ENCODE peak calls at places on chromosomes 3 and 15, in four cellular contexts. T, W, E and A are unnamed samples. For H3K9me3, the result is how much of the 10 kb centered on the place peaks cover.

GRCh38 chr3:127747751-127748521 is 74.4 kb downstream of the MGLL start:
- DNase-seq in T (peak), W (peak), E (no peak), A (peak)

GRCh38 chr3:140176526-140176925 is 241.5 kb downstream of the CLSTN2 start:
- DNase-seq in T (no peak), W (no peak), E (no peak), A (no peak)

GRCh38 chr3:71423151-71423906 is 160.2 kb downstream of the FOXP1 start:
- DNase-seq in T (no peak), W (peak), E (peak), A (no peak)

GRCh38 chr3:403826-404225 is 207.3 kb downstream of the CHL1 start:
- DNase-seq in T (no peak), W (no peak), E (no peak), A (no peak)

GRCh38 chr3:58526124-58526957 is 10.6 kb downstream of the ACOX2 start:
- DNase-seq in T (no peak), W (peak), E (no peak), A (no peak)

GRCh38 chr15:97566957-97567356 is 393.5 kb upstream of the ARRDC4 start:
- DNase-seq in T (no peak), W (no peak), E (no peak), A (no peak)

GRCh38 chr3:115912372-115912771 is 289.1 kb downstream of the GAP43 start:
- DNase-seq in T (peak), W (no peak), E (no peak), A (peak)

GRCh38 chr3:189683576-189684255 is 52.5 kb downstream of the TP63 start:
- DNase-seq in T (no peak), W (no peak), E (no peak), A (no peak)

GRCh38 chr15:89512631-89513030 is 16.2 kb upstream of the RHCG start:
- DNase-seq in T (no peak), W (no peak), E (no peak), A (no peak)

GRCh38 chr3:185423178-185423577 is 60.2 kb downstream of the MAP3K13 start:
- DNase-seq in T (peak), W (peak), E (peak), A (no peak)

GRCh38 chr15:40420071-40420713 is 14.6 kb downstream of the IVD start:
- DNase-seq in T (no peak), W (no peak), E (no peak), A (no peak)

GRCh38 chr3:33557279-33557678 is 117.1 kb upstream of the UBP1 start:
- DNase-seq in T (no peak), W (no peak), E (no peak), A (no peak)

GRCh38 chr15:67186688-67187087 is 67.8 kb downstream of the AAGAB start:
- DNase-seq in T (peak), W (no peak), E (no peak), A (no peak)

GRCh38 chr15:28967071-28967470 is 81.3 kb downstream of the APBA2 start:
- DNase-seq in T (no peak), W (no peak), E (no peak), A (no peak)

GRCh38 chr3:40864146-40864782 is 335.0 kb upstream of the CTNNB1 start:
- DNase-seq in T (no peak), W (no peak), E (no peak), A (no peak)

GRCh38 chr3:100525753-100526612 is 33.6 kb downstream of the TMEM45A start:
- DNase-seq in T (peak), W (no peak), E (no peak), A (peak)

GRCh38 chr15:66014639-66015182 is 145.4 kb downstream of the RAB11A start:
- DNase-seq in T (no peak), W (no peak), E (peak), A (no peak)

GRCh38 chr3:27905625-27906024 is 183.5 kb upstream of the EOMES start:
- DNase-seq in T (no peak), W (no peak), E (no peak), A (no peak)

GRCh38 chr3:127097516-127097915 is 95.4 kb upstream of the PRR23E start:
- DNase-seq in T (no peak), W (no peak), E (no peak), A (no peak)

GRCh38 chr3:31960793-31961431 is 20.1 kb downstream of the OSBPL10 start:
- DNase-seq in T (no peak), W (peak), E (peak), A (no peak)

GRCh38 chr3:154972951-154973350 is 107.2 kb upstream of the MME start:
- DNase-seq in T (no peak), W (no peak), E (no peak), A (peak)
- H3K27ac ChIP-seq in T (no peak), W (no peak), E (no peak), A (peak)

GRCh38 chr3:80688814-80689213 is 921.0 kb upstream of the ROBO1 start:
- DNase-seq in T (no peak), W (no peak), E (no peak), A (no peak)
- TF ChIP-seq CTCF in T (peak), W (peak), E (no peak), A (peak)

DNA sequence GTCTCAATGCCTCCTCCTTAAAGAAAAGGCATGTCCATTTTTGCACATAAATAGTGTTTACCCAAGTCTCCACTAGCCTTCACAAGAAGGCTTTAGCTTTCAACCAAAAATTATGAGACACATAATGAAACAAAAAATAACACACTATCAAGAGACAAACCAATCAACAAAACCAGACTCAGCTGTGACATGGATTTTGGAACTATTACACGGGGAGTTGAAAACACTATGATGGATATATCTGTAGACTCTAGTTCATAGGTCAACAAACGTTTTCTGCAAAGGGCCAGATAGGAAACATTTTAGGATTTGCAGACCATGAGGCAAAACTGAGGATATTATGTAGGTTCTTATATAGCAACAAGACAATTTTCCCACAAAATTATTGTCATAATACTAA is 24.9 kb downstream of the MYL3 start:
- DNase-seq in T (no peak), W (no peak), E (no peak), A (no peak)
- H3K9me3 ChIP-seq in T (under half), W (under half), E (under half), A (under half)

GRCh38 chr15:57419335-57419734 is 43.0 kb downstream of the CGNL1 start:
- DNase-seq in T (no peak), W (no peak), E (no peak), A (no peak)

GRCh38 chr15:57421110-57421509 is 44.8 kb downstream of the CGNL1 start:
- DNase-seq in T (no peak), W (no peak), E (no peak), A (no peak)

GRCh38 chr15:57423599-57424140 is 47.4 kb downstream of the CGNL1 start:
- DNase-seq in T (no peak), W (no peak), E (no peak), A (no peak)

GRCh38 chr15:57422113-57422754 is 45.9 kb downstream of the CGNL1 start:
- DNase-seq in T (peak), W (no peak), E (no peak), A (no peak)

GRCh38 chr15:57421540-57421939 is 45.2 kb downstream of the CGNL1 start:
- DNase-seq in T (no peak), W (no peak), E (no peak), A (no peak)
- H3K27ac ChIP-seq in T (peak), W (peak), E (no peak), A (peak)

GRCh38 chr15:43799209-43799944 is 643 bp downstream of the SERINC4 start:
- DNase-seq in T (no peak), W (no peak), E (peak), A (no peak)
- TF ChIP-seq CTCF in T (no peak), W (no peak), E (peak), A (no peak)

GRCh38 chr15:62539236-62539635 is 374.2 kb upstream of the C2CD4B start:
- DNase-seq in T (no peak), W (no peak), E (no peak), A (no peak)

GRCh38 chr15:62532367-62532766 is 367.3 kb upstream of the C2CD4B start:
- DNase-seq in T (no peak), W (no peak), E (no peak), A (no peak)

GRCh38 chr15:62533687-62534086 is 368.6 kb upstream of the C2CD4B start:
- DNase-seq in T (no peak), W (no peak), E (no peak), A (no peak)

DNA sequence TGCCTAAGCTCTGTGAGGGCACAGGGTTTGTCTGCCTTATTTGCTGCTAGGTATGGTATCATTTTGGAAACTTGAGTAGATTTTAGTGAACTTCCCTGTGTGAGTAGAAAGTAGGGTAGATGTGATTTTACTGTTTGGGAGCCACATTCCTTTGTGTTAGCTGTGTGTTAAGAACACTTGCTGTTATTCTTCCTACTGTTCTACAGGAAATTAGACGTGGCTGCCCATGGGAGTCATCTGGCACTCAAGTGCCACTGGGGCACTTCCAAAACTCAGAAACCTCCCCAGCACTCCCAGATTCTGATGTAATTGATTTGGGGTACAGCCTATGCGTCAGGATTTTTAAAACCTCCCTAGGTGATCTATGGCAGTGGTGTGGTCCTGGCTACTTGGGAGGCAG is 369.9 kb upstream of the C2CD4B start:
- DNase-seq in T (no peak), W (no peak), E (no peak), A (no peak)
- H3K9me3 ChIP-seq in T (under half), W (under half), E (under half), A (under half)

GRCh38 chr3:133576169-133576568 is 2.7 kb downstream of the CDV3 start:
- DNase-seq in T (no peak), W (no peak), E (no peak), A (no peak)

GRCh38 chr3:133574260-133574881 is 885 bp downstream of the CDV3 start:
- DNase-seq in T (peak), W (no peak), E (peak), A (peak)

GRCh38 chr3:133575121-133575520 is 1.6 kb downstream of the CDV3 start:
- DNase-seq in T (no peak), W (no peak), E (peak), A (no peak)

GRCh38 chr3:133583396-133583795 is 9.9 kb downstream of the CDV3 start:
- DNase-seq in T (no peak), W (no peak), E (no peak), A (no peak)

GRCh38 chr3:133578548-133579191 is 5.2 kb downstream of the CDV3 start:
- DNase-seq in T (no peak), W (peak), E (peak), A (no peak)
- H3K27ac ChIP-seq in T (no peak), W (peak), E (peak), A (no peak)